ENCODE peak calls at places on chromosomes 16 and 17, in four cellular contexts. A, N, W and U are unnamed samples.

GRCh38 chr17:76534831-76535732 is 2.4 kb downstream of the CYGB start:
- DNase-seq in N (no peak), A (no peak), W (no peak), U (no peak)

GRCh38 chr17:33285413-33285812 is 7.7 kb downstream of the ASIC2 start:
- DNase-seq in N (no peak), A (no peak), W (no peak), U (no peak)

GRCh38 chr16:66569827-66570405 is 3.7 kb downstream of the CMTM1 start:
- DNase-seq in A (no peak), N (no peak), W (no peak), U (peak)

GRCh38 chr16:11681977-11682654 is 13.9 kb downstream of the SNN start:
- DNase-seq in A (no peak), W (no peak), N (no peak), U (no peak)

GRCh38 chr17:759964-760363 is 7.9 kb upstream of the GEMIN4 start:
- DNase-seq in A (peak), N (no peak), W (no peak), U (no peak)

GRCh38 chr16:12239226-12239625 is 262.7 kb downstream of the SNX29 start:
- DNase-seq in N (no peak), W (no peak), A (no peak), U (no peak)

GRCh38 chr16:71882505-71883192 is 1.3 kb downstream of the ZNF821 start:
- DNase-seq in N (peak), W (peak), A (peak), U (peak)

GRCh38 chr16:22641030-22641671 is 130.5 kb downstream of the NPIPB5 start:
- DNase-seq in A (no peak), N (peak), W (no peak), U (no peak)

GRCh38 chr17:14282700-14283099 is 18.2 kb upstream of the HS3ST3B1 start:
- DNase-seq in N (peak), A (no peak), W (no peak), U (no peak)

GRCh38 chr16:73313950-73314349 is 266.0 kb upstream of the ZFHX3 start:
- DNase-seq in W (no peak), A (no peak), N (no peak), U (no peak)

GRCh38 chr16:26645629-26646028 is 421.1 kb upstream of the C16orf82 start:
- DNase-seq in A (no peak), W (no peak), N (peak), U (no peak)

GRCh38 chr16:53083123-53083522 is 28.3 kb downstream of the CHD9 start:
- DNase-seq in N (no peak), W (no peak), A (no peak), U (no peak)

GRCh38 chr16:69485361-69485760 is 60.9 kb downstream of the CYB5B start:
- DNase-seq in A (no peak), N (no peak), W (no peak), U (no peak)

GRCh38 chr17:72665841-72666518 is 426.5 kb downstream of the SLC39A11 start:
- DNase-seq in N (no peak), W (no peak), A (no peak), U (no peak)

GRCh38 chr16:89112377-89113151 is 18.9 kb downstream of the ACSF3 start:
- DNase-seq in A (no peak), W (no peak), N (peak), U (no peak)

GRCh38 chr17:19724501-19725420 is 8.4 kb upstream of the SLC47A2 start:
- DNase-seq in A (peak), W (no peak), N (no peak), U (no peak)

GRCh38 chr16:88534731-88535141 is 35.5 kb upstream of the ZC3H18 start:
- DNase-seq in A (no peak), N (no peak), W (no peak), U (no peak)

GRCh38 chr16:19011169-19011731 is 27.5 kb downstream of the TMC7 start:
- DNase-seq in W (no peak), A (no peak), N (no peak), U (no peak)

GRCh38 chr17:5592382-5592781 is 8.1 kb upstream of the NLRP1 start:
- DNase-seq in W (peak), N (peak), A (no peak), U (no peak)

GRCh38 chr17:28474035-28474640 is 694 bp downstream of the SLC13A2 start:
- DNase-seq in A (no peak), W (no peak), N (no peak), U (no peak)

GRCh38 chr17:60169921-60170817 is 20.4 kb downstream of the CA4 start:
- DNase-seq in W (no peak), N (peak), A (no peak), U (peak)

GRCh38 chr17:79146562-79146961 is 71.9 kb downstream of the ENGASE start:
- DNase-seq in N (no peak), A (no peak), W (no peak), U (no peak)

GRCh38 chr17:2594657-2595085 is 1.2 kb downstream of the PAFAH1B1 start:
- DNase-seq in N (peak), W (no peak), A (no peak), U (no peak)

GRCh38 chr17:76623271-76624146 is 20.0 kb downstream of the ST6GALNAC1 start:
- DNase-seq in A (peak), N (peak), W (no peak), U (no peak)

GRCh38 chr16:50303041-50303604 is 36.8 kb downstream of the ADCY7 start:
- DNase-seq in N (no peak), A (no peak), W (no peak), U (no peak)

GRCh38 chr17:59838196-59838911 is 54.4 kb downstream of the TUBD1 start:
- DNase-seq in A (no peak), W (no peak), N (no peak), U (no peak)

GRCh38 chr17:7912927-7913524 is 3.1 kb downstream of the RNF227 start:
- DNase-seq in N (peak), W (no peak), A (peak), U (no peak)

GRCh38 chr16:30565526-30565925 is 6.0 kb downstream of the ZNF688 start:
- DNase-seq in A (no peak), W (no peak), N (no peak), U (no peak)

GRCh38 chr17:15335446-15335845 is 6.0 kb downstream of the TEKT3 start:
- DNase-seq in W (no peak), N (no peak), A (no peak), U (no peak)

GRCh38 chr16:53404959-53405358 is 29.3 kb upstream of the RBL2 start:
- DNase-seq in W (no peak), N (no peak), A (no peak), U (no peak)

GRCh38 chr17:16286009-16286946 is 67.0 kb downstream of the CENPV start:
- DNase-seq in A (peak), N (peak), W (peak), U (peak)

GRCh38 chr17:59893617-59894100 is 738 bp downstream of the RPS6KB1 start:
- DNase-seq in N (no peak), W (peak), A (no peak), U (no peak)

GRCh38 chr16:50036426-50036825 is 11.4 kb downstream of the CNEP1R1 start:
- DNase-seq in W (no peak), N (no peak), A (no peak), U (no peak)

GRCh38 chr17:44872131-44872768 is 24.6 kb downstream of the HIGD1B start:
- DNase-seq in W (no peak), A (no peak), N (no peak), U (peak)

GRCh38 chr16:49776085-49776501 is 79.8 kb downstream of the ZNF423 start:
- DNase-seq in W (no peak), A (no peak), N (no peak), U (no peak)